ENCODE peak calls at places on chromosomes 13 and 19, in four cellular contexts. Q, J, N and Y are unnamed samples.

GRCh38 chr13:108195146-108195545 is 20.2 kb downstream of the LIG4 start:
- DNase-seq in Q (no peak), N (no peak), J (peak), Y (no peak)

GRCh38 chr19:54662730-54663129 is at the start of gene LILRB4:
- DNase-seq in Q (no peak), N (no peak), J (no peak), Y (no peak)

GRCh38 chr19:1986357-1987162 is 29.0 kb downstream of the BTBD2 start:
- DNase-seq in Q (no peak), J (no peak), N (no peak), Y (no peak)

GRCh38 chr13:36921902-36922301 is 1.9 kb upstream of the SMAD9 start:
- DNase-seq in J (no peak), Q (no peak), N (no peak), Y (no peak)

GRCh38 chr13:43246382-43246781 is 223.0 kb downstream of the DNAJC15 start:
- DNase-seq in J (no peak), Q (no peak), N (no peak), Y (no peak)

GRCh38 chr13:75795274-75795673 is 159.1 kb downstream of the LMO7 start:
- DNase-seq in J (no peak), N (no peak), Q (no peak), Y (no peak)

GRCh38 chr13:98722958-98723357 is 29.5 kb downstream of the SLC15A1 start:
- DNase-seq in N (no peak), Q (no peak), J (peak), Y (no peak)

GRCh38 chr13:113848020-113848419 is 15.9 kb downstream of the GAS6 start:
- DNase-seq in J (no peak), N (no peak), Q (no peak), Y (no peak)

GRCh38 chr13:70568571-70568970 is 460.3 kb upstream of the KLHL1 start:
- DNase-seq in J (peak), N (peak), Q (no peak), Y (no peak)

GRCh38 chr13:80458546-80458945 is 117.6 kb upstream of the SPRY2 start:
- DNase-seq in J (no peak), N (no peak), Q (no peak), Y (no peak)

GRCh38 chr13:81757348-81757950 is 1416.5 kb upstream of the SPRY2 start:
- DNase-seq in N (no peak), J (no peak), Q (no peak), Y (no peak)

GRCh38 chr13:48155850-48156249 is 60.9 kb upstream of the MED4 start:
- DNase-seq in Q (no peak), J (peak), N (peak), Y (no peak)

GRCh38 chr13:36160297-36160696 is 29.1 kb upstream of the DCLK1 start:
- DNase-seq in Q (no peak), N (no peak), J (no peak), Y (no peak)

GRCh38 chr19:49560358-49560900 is 19.9 kb downstream of the NOSIP start:
- DNase-seq in N (no peak), Q (no peak), J (no peak), Y (no peak)

GRCh38 chr19:16106121-16106520 is 5.6 kb upstream of the RAB8A start:
- DNase-seq in N (no peak), J (peak), Q (no peak), Y (no peak)

GRCh38 chr13:94703721-94704314 is 8.5 kb downstream of the SOX21 start:
- DNase-seq in Q (no peak), J (no peak), N (no peak), Y (no peak)

GRCh38 chr19:56718231-56718630 is 46.7 kb upstream of the ZNF835 start:
- DNase-seq in J (no peak), Q (no peak), N (no peak), Y (no peak)

GRCh38 chr13:73372691-73373627 is 314.2 kb downstream of the KLF5 start:
- DNase-seq in Q (no peak), J (no peak), N (no peak), Y (no peak)

GRCh38 chr19:993831-994393 is 6.3 kb upstream of the GRIN3B start:
- DNase-seq in N (no peak), Q (no peak), J (no peak), Y (no peak)

GRCh38 chr19:48506138-48506733 is 5.4 kb downstream of the LMTK3 start:
- DNase-seq in Q (no peak), J (peak), N (no peak), Y (no peak)

GRCh38 chr13:95955255-95955654 is 97.9 kb downstream of the UGGT2 start:
- DNase-seq in Q (no peak), N (no peak), J (no peak), Y (no peak)

GRCh38 chr13:99766641-99767045 is 204.9 kb downstream of the ZIC5 start:
- DNase-seq in N (no peak), Q (no peak), J (peak), Y (no peak)

GRCh38 chr19:39115105-39115847 is 10.3 kb upstream of the PAK4 start:
- DNase-seq in N (no peak), J (no peak), Q (no peak), Y (no peak)

GRCh38 chr19:28575816-28576215 is 637.1 kb downstream of the UQCRFS1 start:
- DNase-seq in J (no peak), N (no peak), Q (no peak), Y (no peak)

GRCh38 chr19:15107056-15108010 is at the start of gene SYDE1:
- DNase-seq in N (peak), Q (no peak), J (no peak), Y (no peak)

GRCh38 chr19:13961826-13962737 is 9.8 kb downstream of the DCAF15 start:
- DNase-seq in J (no peak), N (no peak), Q (no peak), Y (no peak)

GRCh38 chr13:79837741-79838450 is 356.9 kb downstream of the NDFIP2 start:
- DNase-seq in Q (no peak), N (no peak), J (peak), Y (no peak)

GRCh38 chr13:23069571-23069970 is 111.2 kb upstream of the SGCG start:
- DNase-seq in N (no peak), J (peak), Q (no peak), Y (no peak)

GRCh38 chr13:25688524-25688923 is 316.8 kb downstream of the ATP8A2 start:
- DNase-seq in J (no peak), N (no peak), Q (no peak), Y (no peak)

GRCh38 chr19:4096049-4096892 is 27.7 kb downstream of the MAP2K2 start:
- DNase-seq in J (no peak), N (no peak), Q (no peak), Y (no peak)

GRCh38 chr19:47312366-47313006 is 2.8 kb downstream of the C5AR1 start:
- DNase-seq in J (no peak), Q (no peak), N (no peak), Y (no peak)

GRCh38 chr19:47310819-47311218 is 1.2 kb downstream of the C5AR1 start:
- DNase-seq in Q (no peak), N (no peak), J (peak), Y (no peak)

GRCh38 chr19:47309038-47309437 is 623 bp upstream of the C5AR1 start:
- DNase-seq in Q (no peak), N (no peak), J (no peak), Y (no peak)

GRCh38 chr19:47310323-47310722 is 662 bp downstream of the C5AR1 start:
- DNase-seq in Q (no peak), N (no peak), J (no peak), Y (no peak)

DNA sequence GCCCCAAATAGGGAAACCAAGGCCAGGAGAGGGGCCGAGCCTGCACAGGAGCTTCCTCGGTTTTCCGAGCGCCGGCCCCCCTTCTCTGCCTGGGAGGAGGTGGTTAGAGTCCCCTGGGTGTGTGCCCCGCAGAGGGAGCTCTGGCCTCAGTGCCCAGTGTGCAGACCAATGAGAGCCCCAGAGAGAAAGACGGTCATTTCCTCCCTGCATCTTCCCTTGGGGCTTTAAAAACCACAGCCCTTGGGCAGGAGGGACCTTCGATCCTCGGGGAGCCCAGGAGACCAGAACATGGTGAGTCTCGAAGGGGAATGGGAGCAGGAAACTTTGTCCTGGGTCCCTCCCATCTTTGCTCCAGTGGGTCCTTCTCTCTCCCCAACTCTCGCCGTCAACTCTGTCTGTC is at the start of gene C5AR1:
- DNase-seq in J (no peak), N (no peak), Q (no peak), Y (no peak)
- TF ChIP-seq CTCF in J (no peak), N (no peak), Q (no peak), Y (no peak)

GRCh38 chr13:27967203-27967735 is 1.8 kb downstream of the CDX2 start:
- DNase-seq in N (no peak), J (no peak), Q (no peak), Y (no peak)

GRCh38 chr13:27969073-27969865 is at the start of gene CDX2:
- DNase-seq in Q (no peak), N (no peak), J (no peak), Y (no peak)

GRCh38 chr13:27969866-27970229 is 733 bp upstream of the CDX2 start:
- DNase-seq in N (no peak), J (no peak), Q (no peak), Y (no peak)

GRCh38 chr13:27967736-27968315 is 1.3 kb downstream of the CDX2 start:
- DNase-seq in Q (no peak), N (no peak), J (no peak), Y (no peak)

GRCh38 chr13:27968316-27969072 is 621 bp downstream of the CDX2 start:
- DNase-seq in Q (no peak), J (no peak), N (no peak), Y (no peak)
- TF ChIP-seq CTCF in Q (no peak), J (no peak), N (no peak), Y (no peak)

DNA sequence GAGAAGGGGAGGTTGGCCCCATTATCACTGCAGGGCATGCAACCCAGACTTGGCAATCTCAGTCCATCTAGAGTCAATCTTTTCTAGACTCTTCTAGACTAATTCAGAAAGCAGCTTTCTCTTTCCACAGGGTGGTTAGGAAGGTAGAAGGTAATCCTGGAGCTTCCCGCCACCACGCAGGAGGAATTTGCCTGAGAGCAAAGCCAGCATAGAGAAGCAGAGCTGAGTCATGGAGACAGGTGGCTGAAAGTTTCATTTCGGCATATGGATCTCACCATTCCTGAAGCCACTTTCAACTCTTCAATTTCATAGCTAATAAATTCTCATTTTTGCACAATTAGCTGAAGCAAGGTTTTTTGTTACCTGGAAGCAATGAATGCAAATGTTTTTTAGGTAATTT is 29.0 kb upstream of the FFAR2 start:
- DNase-seq in N (no peak), J (no peak), Q (no peak), Y (no peak)
- TF ChIP-seq CTCF in N (no peak), J (no peak), Q (no peak), Y (no peak)

DNA sequence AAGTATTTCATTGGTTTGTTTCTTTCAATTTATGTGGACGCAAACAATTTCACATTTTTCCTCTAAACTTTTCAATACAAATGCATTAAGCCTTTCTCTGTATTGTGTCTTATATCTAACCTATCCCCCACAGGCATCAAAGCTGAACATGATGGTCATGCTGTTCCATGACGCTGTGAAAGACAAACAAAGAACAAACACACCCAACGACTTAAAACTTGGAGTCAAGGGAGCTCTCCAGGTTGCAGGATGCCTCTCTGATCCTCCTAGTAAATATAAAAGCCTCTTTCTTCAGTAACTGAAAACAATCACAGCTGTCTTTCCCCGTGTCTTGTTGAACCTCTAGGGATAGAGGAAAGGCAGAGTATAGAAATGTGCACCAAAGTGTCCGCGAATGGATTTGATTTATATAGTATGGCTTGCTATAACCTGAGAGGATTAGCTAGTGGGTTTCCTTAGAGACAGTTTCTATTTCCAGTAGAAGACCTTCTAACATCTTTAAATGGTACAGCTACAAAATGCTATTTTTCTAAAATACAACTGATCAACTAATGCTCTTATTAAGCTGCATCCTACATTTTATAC is 43.1 kb downstream of the PCDH9 start:
- DNase-seq in Q (no peak), N (no peak), J (no peak), Y (no peak)
- TF ChIP-seq CTCF in Q (no peak), N (no peak), J (no peak), Y (no peak)

DNA sequence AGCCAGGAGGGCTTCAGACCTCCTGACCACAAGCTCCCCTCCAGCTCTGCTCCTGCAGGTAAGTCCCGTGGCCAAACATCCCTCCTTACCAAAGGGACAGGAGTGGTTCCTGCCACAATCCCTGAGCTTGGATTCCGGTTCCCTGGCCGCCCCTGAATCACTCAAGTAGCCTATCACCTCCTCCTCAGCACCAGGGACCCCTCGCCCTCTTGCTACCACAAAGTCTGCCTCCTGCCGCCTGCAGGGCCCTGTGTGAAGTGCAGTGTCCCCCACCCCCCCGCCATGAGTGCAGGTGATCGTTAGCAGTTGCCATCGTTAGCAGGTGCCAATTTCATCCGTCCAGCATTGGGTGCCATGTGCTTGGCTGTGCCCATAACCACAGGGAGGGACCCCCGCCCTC is 40.8 kb upstream of the RANBP3 start:
- DNase-seq in Q (no peak), J (no peak), N (no peak), Y (no peak)
- TF ChIP-seq CTCF in Q (no peak), J (peak), N (peak), Y (peak)

GRCh38 chr13:111209613-111210012 is 94.5 kb downstream of the ARHGEF7 start:
- DNase-seq in N (no peak), J (no peak), Q (no peak), Y (no peak)
- TF ChIP-seq CTCF in N (no peak), J (no peak), Q (no peak), Y (no peak)

GRCh38 chr13:91813255-91813654 is 414.8 kb downstream of the GPC5 start:
- DNase-seq in Q (no peak), J (no peak), N (no peak), Y (no peak)

GRCh38 chr13:91817250-91817649 is 418.8 kb downstream of the GPC5 start:
- DNase-seq in N (no peak), Q (no peak), J (no peak), Y (no peak)
- TF ChIP-seq CTCF in N (peak), Q (no peak), J (no peak), Y (no peak)

GRCh38 chr13:51223284-51224270 is 1.4 kb downstream of the FAM124A start:
- DNase-seq in Q (no peak), J (no peak), N (no peak), Y (no peak)

GRCh38 chr13:51221674-51222509 is at the start of gene FAM124A:
- DNase-seq in J (no peak), N (no peak), Q (no peak), Y (peak)

GRCh38 chr13:51221108-51221507 is 1.1 kb upstream of the FAM124A start:
- DNase-seq in Q (no peak), N (no peak), J (no peak), Y (no peak)

GRCh38 chr13:51220706-51221105 is 1.5 kb upstream of the FAM124A start:
- DNase-seq in N (no peak), Q (no peak), J (no peak), Y (no peak)

DNA sequence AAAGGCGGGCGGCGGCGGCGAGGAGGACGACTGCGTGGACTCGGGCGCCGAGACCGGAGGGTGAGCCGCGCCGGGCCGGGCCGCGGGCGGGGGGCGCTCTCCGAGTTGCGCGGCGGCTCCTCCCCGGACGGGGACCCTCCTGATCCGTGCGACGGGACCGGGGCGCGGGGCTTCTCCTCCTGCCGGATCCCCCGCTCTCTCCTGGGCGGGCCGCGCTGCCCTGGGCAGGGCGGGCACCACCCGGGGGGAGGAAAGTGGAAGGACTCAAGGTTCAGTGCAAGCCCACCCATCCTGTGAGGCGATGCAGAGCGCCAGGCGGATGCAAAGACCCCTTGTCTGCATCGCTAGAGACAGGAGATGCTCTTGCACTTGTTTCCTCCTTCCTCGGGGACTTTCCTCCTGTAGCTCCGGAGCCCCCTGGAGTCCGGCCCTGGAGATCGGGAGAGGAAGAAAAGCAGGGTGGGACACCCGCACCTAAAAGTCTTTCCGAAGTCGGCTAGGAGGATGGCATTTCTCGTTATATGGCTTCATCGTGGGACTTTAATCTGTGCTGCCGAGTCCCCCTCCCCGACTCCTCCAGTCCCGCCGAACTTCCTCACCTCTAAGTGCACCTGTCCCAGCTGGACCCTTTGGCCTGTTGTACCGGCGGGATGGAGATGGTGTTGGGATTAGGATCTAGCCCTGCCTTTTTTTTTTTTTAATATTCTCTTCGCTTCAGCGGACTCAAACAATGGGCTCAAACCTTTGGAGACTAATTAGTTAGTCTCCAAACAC is 499 bp downstream of the FAM124A start:
- DNase-seq in N (no peak), J (no peak), Q (no peak), Y (no peak)
- TF ChIP-seq CTCF in N (peak), J (no peak), Q (no peak), Y (peak)

GRCh38 chr19:18488838-18489626 is 32.8 kb downstream of the ELL start:
- DNase-seq in N (no peak), Q (no peak), J (no peak), Y (peak)

GRCh38 chr19:18487576-18488402 is 34.1 kb downstream of the ELL start:
- DNase-seq in N (no peak), Q (no peak), J (no peak), Y (no peak)

GRCh38 chr19:18488403-18488723 is 33.5 kb downstream of the ELL start:
- DNase-seq in J (no peak), Q (no peak), N (no peak), Y (no peak)

GRCh38 chr19:18490719-18491118 is 31.2 kb downstream of the ELL start:
- DNase-seq in Q (no peak), J (no peak), N (no peak), Y (no peak)

DNA sequence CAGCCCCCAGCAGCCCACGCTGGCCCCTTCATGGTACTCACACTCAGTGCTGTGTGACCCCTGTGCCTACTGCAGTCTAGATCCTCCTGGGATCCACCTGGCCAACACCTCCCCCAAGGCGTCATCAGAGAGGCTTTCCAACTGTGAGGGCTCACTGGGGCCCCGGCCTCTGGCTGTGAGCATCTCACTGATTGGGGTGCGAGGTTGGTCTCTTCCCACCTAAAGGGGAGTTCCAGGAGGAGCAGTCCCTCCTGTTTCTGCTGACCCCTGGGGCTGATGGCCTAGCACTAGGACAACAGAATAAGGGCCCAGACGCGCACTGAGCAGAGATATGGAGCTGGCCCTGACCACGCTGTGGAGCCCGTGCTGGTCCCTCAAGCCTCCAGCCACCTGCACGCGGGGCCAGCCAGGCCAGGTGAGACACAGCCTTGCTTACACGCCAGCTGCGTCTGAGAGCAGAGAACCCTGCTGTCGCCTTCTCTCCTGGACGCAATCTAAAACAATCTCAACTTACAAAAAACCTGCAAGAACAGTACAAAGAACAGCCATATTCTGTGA is 32.2 kb downstream of the ELL start:
- DNase-seq in J (no peak), Q (no peak), N (no peak), Y (no peak)
- TF ChIP-seq CTCF in J (no peak), Q (no peak), N (no peak), Y (no peak)